ENCODE peak calls at places on chromosomes 7 and 10, in four cellular contexts. One of them, this sample, is unnamed.

GRCh38 chr7:39465055-39465929 is 100.9 kb upstream of the YAE1 start:
- DNase-seq in colonic mucosa: peak; percentile 51
- DNase-seq in WTC11: peak; percentile 58
- DNase-seq in nephron progenitor cell: peak; percentile 55
- DNase-seq in this sample: no peak

GRCh38 chr10:7098160-7098762 is 312.6 kb downstream of the SFMBT2 start:
- DNase-seq in nephron progenitor cell: no peak
- DNase-seq in colonic mucosa: no peak
- DNase-seq in WTC11: no peak
- DNase-seq in this sample: no peak

GRCh38 chr10:16442914-16443313 is 6.1 kb downstream of the PTER start:
- DNase-seq in WTC11: no peak
- DNase-seq in nephron progenitor cell: no peak
- DNase-seq in colonic mucosa: no peak
- DNase-seq in this sample: no peak

GRCh38 chr10:97737770-97738265 is 890 bp downstream of the ZFYVE27 start:
- DNase-seq in colonic mucosa: no peak
- DNase-seq in WTC11: no peak
- DNase-seq in nephron progenitor cell: no peak
- DNase-seq in this sample: no peak

GRCh38 chr10:71888623-71889387 is 37.8 kb upstream of the PSAP start:
- DNase-seq in WTC11: peak; percentile 56
- DNase-seq in colonic mucosa: peak; percentile 66
- DNase-seq in nephron progenitor cell: peak; percentile 73
- DNase-seq in this sample: peak; percentile 89

GRCh38 chr10:119896061-119896655 is 3.6 kb downstream of the SEC23IP start:
- DNase-seq in colonic mucosa: peak; percentile 61
- DNase-seq in WTC11: no peak
- DNase-seq in nephron progenitor cell: no peak
- DNase-seq in this sample: no peak

GRCh38 chr10:13462551-13462950 is 66.3 kb downstream of the BEND7 start:
- DNase-seq in WTC11: no peak
- DNase-seq in colonic mucosa: no peak
- DNase-seq in nephron progenitor cell: no peak
- DNase-seq in this sample: no peak

GRCh38 chr7:130228840-130229239 is 21.2 kb downstream of the SSMEM1 start:
- DNase-seq in WTC11: no peak
- DNase-seq in nephron progenitor cell: no peak
- DNase-seq in colonic mucosa: no peak
- DNase-seq in this sample: no peak

GRCh38 chr10:6445671-6446278 is 134.3 kb downstream of the PRKCQ start:
- DNase-seq in colonic mucosa: peak; percentile 56
- DNase-seq in WTC11: peak; percentile 51
- DNase-seq in nephron progenitor cell: peak; percentile 33
- DNase-seq in this sample: no peak

GRCh38 chr7:47325337-47325736 is 256.6 kb downstream of the TNS3 start:
- DNase-seq in WTC11: no peak
- DNase-seq in colonic mucosa: no peak
- DNase-seq in nephron progenitor cell: no peak
- DNase-seq in this sample: no peak

GRCh38 chr7:87059525-87060287 is at the start of gene ELAPOR2:
- DNase-seq in colonic mucosa: peak; percentile 81
- DNase-seq in WTC11: peak; percentile 88
- DNase-seq in nephron progenitor cell: peak; percentile 92
- DNase-seq in this sample: peak; percentile 88

GRCh38 chr10:93173867-93174845 is 100.5 kb downstream of the CYP26A1 start:
- DNase-seq in WTC11: no peak
- DNase-seq in colonic mucosa: no peak
- DNase-seq in nephron progenitor cell: no peak
- DNase-seq in this sample: no peak

GRCh38 chr7:154842608-154843007 is 160.3 kb downstream of the PAXIP1 start:
- DNase-seq in WTC11: no peak
- DNase-seq in colonic mucosa: no peak
- DNase-seq in nephron progenitor cell: no peak
- DNase-seq in this sample: no peak

GRCh38 chr10:36688717-36689116 is 436.7 kb upstream of the ANKRD30A start:
- DNase-seq in colonic mucosa: no peak
- DNase-seq in nephron progenitor cell: no peak
- DNase-seq in WTC11: no peak
- DNase-seq in this sample: no peak

GRCh38 chr7:50416509-50417299 is 33.4 kb downstream of the FIGNL1 start:
- DNase-seq in colonic mucosa: no peak
- DNase-seq in nephron progenitor cell: no peak
- DNase-seq in WTC11: no peak
- DNase-seq in this sample: no peak

GRCh38 chr10:4931587-4931986 is 31.6 kb upstream of the AKR1C1 start:
- DNase-seq in colonic mucosa: no peak
- DNase-seq in nephron progenitor cell: no peak
- DNase-seq in WTC11: no peak
- DNase-seq in this sample: no peak

GRCh38 chr7:100966542-100967291 is 2.6 kb upstream of the MUC12 start:
- DNase-seq in colonic mucosa: no peak
- DNase-seq in WTC11: peak; percentile 39
- DNase-seq in nephron progenitor cell: no peak
- DNase-seq in this sample: peak; percentile 86
- TF ChIP-seq CTCF in colonic mucosa: no peak
- TF ChIP-seq CTCF in WTC11: no peak
- TF ChIP-seq CTCF in nephron progenitor cell: no peak
- TF ChIP-seq CTCF in this sample: no peak

GRCh38 chr10:86899670-86900276 is 57.6 kb downstream of the MMRN2 start:
- DNase-seq in colonic mucosa: peak; percentile 84
- DNase-seq in nephron progenitor cell: peak; percentile 59
- DNase-seq in WTC11: peak; percentile 56
- DNase-seq in this sample: no peak
- TF ChIP-seq CTCF in colonic mucosa: peak; percentile 72
- TF ChIP-seq CTCF in nephron progenitor cell: peak; percentile 64
- TF ChIP-seq CTCF in WTC11: peak; percentile 42
- TF ChIP-seq CTCF in this sample: peak; percentile 90

DNA sequence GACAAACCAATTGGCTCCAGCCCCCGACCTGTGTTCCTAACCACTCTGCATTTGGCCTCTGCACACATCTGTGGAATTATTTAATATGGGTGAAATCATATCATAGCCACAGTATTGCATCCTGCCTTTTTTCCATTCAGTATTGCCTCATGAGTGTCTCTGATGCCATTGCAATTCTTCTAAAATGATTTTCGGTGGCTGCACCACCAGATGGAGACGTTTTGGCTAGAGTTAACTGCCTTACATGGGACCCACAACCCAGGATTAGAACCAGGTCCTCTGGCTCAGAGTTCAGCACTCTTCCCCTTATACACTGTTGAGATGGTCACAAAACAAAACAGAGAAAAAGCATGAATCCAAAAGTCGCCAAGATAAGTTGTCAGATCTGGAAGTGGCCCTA is 180.8 kb downstream of the EMX2 start:
- DNase-seq in WTC11: no peak
- DNase-seq in colonic mucosa: no peak
- DNase-seq in nephron progenitor cell: no peak
- DNase-seq in this sample: peak; percentile 11
- TF ChIP-seq CTCF in WTC11: no peak
- TF ChIP-seq CTCF in colonic mucosa: no peak
- TF ChIP-seq CTCF in nephron progenitor cell: no peak
- TF ChIP-seq CTCF in this sample: no peak

DNA sequence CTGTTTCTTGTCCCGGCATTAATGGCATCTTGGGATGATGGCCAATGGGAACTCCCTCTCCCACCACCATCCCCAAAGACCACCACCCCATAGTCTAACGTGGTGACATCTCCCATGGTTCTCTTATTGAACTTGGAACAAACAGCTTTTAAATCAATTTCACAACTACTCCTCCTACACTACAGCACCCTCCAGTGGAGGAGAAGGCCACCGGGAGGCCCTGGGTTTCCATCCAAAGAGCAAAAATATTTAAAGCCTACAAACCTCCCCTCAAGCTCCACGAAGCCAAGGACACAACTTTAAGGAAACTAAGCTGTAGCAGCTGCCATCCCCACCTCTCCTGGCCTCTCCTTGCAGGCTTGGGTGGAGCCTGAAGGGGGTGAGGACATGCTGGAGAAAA is 94.1 kb upstream of the LANCL2 start:
- DNase-seq in WTC11: no peak
- DNase-seq in colonic mucosa: no peak
- DNase-seq in nephron progenitor cell: no peak
- DNase-seq in this sample: no peak
- TF ChIP-seq CTCF in WTC11: no peak
- TF ChIP-seq CTCF in colonic mucosa: peak; percentile 14
- TF ChIP-seq CTCF in nephron progenitor cell: no peak
- TF ChIP-seq CTCF in this sample: peak; percentile 56

GRCh38 chr7:68629-69028 is 123.7 kb upstream of the FAM20C start:
- DNase-seq in nephron progenitor cell: no peak
- DNase-seq in WTC11: no peak
- DNase-seq in colonic mucosa: no peak
- DNase-seq in this sample: no peak
- TF ChIP-seq CTCF in nephron progenitor cell: no peak
- TF ChIP-seq CTCF in WTC11: no peak
- TF ChIP-seq CTCF in colonic mucosa: no peak
- TF ChIP-seq CTCF in this sample: no peak

GRCh38 chr10:90288403-90288933 is 569.4 kb downstream of the HTR7 start:
- DNase-seq in WTC11: no peak
- DNase-seq in colonic mucosa: no peak
- DNase-seq in nephron progenitor cell: no peak
- DNase-seq in this sample: no peak
- TF ChIP-seq CTCF in WTC11: no peak
- TF ChIP-seq CTCF in colonic mucosa: no peak
- TF ChIP-seq CTCF in nephron progenitor cell: no peak
- TF ChIP-seq CTCF in this sample: peak; percentile 70

DNA sequence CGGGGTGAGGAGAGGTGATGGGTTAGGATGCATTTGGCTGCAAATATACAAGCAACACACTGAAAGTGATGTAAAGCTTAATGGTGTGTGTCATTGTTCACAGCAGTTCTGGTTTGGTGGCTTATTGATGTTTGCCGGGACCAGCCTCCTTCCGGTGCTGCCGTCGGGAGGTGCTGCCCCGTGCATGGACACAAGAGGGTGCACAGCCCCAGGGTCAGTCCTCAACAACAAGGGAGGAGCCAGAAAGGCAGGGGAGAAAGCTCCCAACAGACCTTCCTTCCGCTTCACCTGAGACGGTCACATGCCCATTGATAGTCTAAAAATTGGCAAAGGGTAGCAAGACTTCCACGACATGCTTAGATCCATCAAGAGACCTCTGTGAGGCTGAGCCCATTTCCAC is 9.5 kb downstream of the RNF32 start:
- DNase-seq in colonic mucosa: peak; percentile 45
- DNase-seq in WTC11: peak; percentile 68
- DNase-seq in nephron progenitor cell: peak; percentile 39
- DNase-seq in this sample: no peak
- TF ChIP-seq CTCF in colonic mucosa: peak; percentile 29
- TF ChIP-seq CTCF in WTC11: no peak
- TF ChIP-seq CTCF in nephron progenitor cell: no peak
- TF ChIP-seq CTCF in this sample: peak; percentile 17

GRCh38 chr10:89221919-89222318 is 14.8 kb upstream of the CH25H start:
- DNase-seq in colonic mucosa: no peak
- DNase-seq in nephron progenitor cell: no peak
- DNase-seq in WTC11: no peak
- DNase-seq in this sample: no peak

GRCh38 chr10:89228962-89229361 is 21.8 kb upstream of the CH25H start:
- DNase-seq in colonic mucosa: no peak
- DNase-seq in WTC11: no peak
- DNase-seq in nephron progenitor cell: no peak
- DNase-seq in this sample: no peak

GRCh38 chr10:89219512-89220218 is 12.5 kb upstream of the CH25H start:
- DNase-seq in nephron progenitor cell: no peak
- DNase-seq in colonic mucosa: no peak
- DNase-seq in WTC11: no peak
- DNase-seq in this sample: no peak

GRCh38 chr10:89228136-89228535 is 21.0 kb upstream of the CH25H start:
- DNase-seq in nephron progenitor cell: no peak
- DNase-seq in colonic mucosa: no peak
- DNase-seq in WTC11: no peak
- DNase-seq in this sample: no peak

DNA sequence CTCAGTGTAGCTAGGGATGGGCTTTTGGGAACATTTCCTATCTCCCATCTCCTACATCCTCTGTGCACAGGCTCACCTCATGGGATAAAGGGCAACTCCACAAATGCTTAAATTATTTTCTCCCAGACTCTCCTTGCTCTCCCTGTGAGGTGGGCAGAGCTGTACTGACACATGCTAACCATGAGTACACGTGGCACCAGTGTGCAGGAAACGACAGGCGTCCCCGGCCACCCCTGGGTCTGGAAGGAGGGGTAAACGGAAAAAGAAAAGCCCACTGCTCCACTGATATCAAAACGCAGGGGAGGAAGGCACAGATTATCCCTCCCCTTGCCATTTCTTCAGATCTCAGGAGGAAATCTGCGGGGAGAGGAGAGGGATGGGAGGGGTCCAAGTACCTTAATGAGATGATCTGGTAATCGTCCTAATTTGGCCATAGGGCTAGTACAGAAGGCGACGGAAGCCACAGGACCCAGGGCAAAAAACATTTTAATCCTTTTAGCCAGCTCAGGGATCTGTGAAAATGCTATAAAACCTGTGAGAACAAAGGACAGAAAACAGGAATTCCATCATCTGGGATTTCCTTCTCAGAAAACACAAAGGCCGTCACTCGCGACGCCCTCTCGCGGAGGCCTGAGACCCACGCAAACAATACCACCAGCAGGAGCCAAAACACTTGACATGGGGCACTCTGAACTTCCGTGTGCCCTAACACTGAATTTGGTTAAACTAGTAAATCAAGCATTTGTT is 17.8 kb upstream of the CH25H start:
- DNase-seq in colonic mucosa: no peak
- DNase-seq in nephron progenitor cell: no peak
- DNase-seq in WTC11: no peak
- DNase-seq in this sample: no peak
- TF ChIP-seq CTCF in colonic mucosa: no peak
- TF ChIP-seq CTCF in nephron progenitor cell: no peak
- TF ChIP-seq CTCF in WTC11: no peak
- TF ChIP-seq CTCF in this sample: no peak

GRCh38 chr10:75407296-75407715 is 5.7 kb upstream of the ZNF503 start:
- DNase-seq in colonic mucosa: no peak
- DNase-seq in nephron progenitor cell: peak; percentile 56
- DNase-seq in WTC11: peak; percentile 54
- DNase-seq in this sample: no peak

GRCh38 chr10:75406158-75407065 is 4.8 kb upstream of the ZNF503 start:
- DNase-seq in colonic mucosa: no peak
- DNase-seq in WTC11: no peak
- DNase-seq in nephron progenitor cell: peak; percentile 43
- DNase-seq in this sample: no peak

GRCh38 chr10:75408911-75409885 is 7.6 kb upstream of the ZNF503 start:
- DNase-seq in WTC11: peak; percentile 75
- DNase-seq in colonic mucosa: peak; percentile 79
- DNase-seq in nephron progenitor cell: peak; percentile 84
- DNase-seq in this sample: no peak

GRCh38 chr10:75408512-75408881 is 6.9 kb upstream of the ZNF503 start:
- DNase-seq in WTC11: peak; percentile 26
- DNase-seq in nephron progenitor cell: peak; percentile 73
- DNase-seq in colonic mucosa: peak; percentile 38
- DNase-seq in this sample: no peak

GRCh38 chr10:75407716-75408511 is 6.3 kb upstream of the ZNF503 start:
- DNase-seq in colonic mucosa: peak; percentile 56
- DNase-seq in WTC11: peak; percentile 55
- DNase-seq in nephron progenitor cell: peak; percentile 83
- DNase-seq in this sample: no peak
- TF ChIP-seq CTCF in colonic mucosa: no peak
- TF ChIP-seq CTCF in WTC11: no peak
- TF ChIP-seq CTCF in nephron progenitor cell: no peak
- TF ChIP-seq CTCF in this sample: no peak

GRCh38 chr10:112739219-112739969 is 210.7 kb upstream of the TCF7L2 start:
- DNase-seq in colonic mucosa: no peak
- DNase-seq in nephron progenitor cell: no peak
- DNase-seq in WTC11: no peak
- DNase-seq in this sample: no peak
- TF ChIP-seq CTCF in colonic mucosa: no peak
- TF ChIP-seq CTCF in nephron progenitor cell: no peak
- TF ChIP-seq CTCF in WTC11: no peak
- TF ChIP-seq CTCF in this sample: no peak

This sample was measured in osteocyte.